ENCODE peak calls at places on chromosomes 5 and 9, in four cellular contexts. O, H, Z and G are unnamed samples.

GRCh38 chr5:8829322-8830029 is 716.4 kb downstream of the SEMA5A start:
- DNase-seq in O (no peak), H (no peak), Z (no peak), G (peak)

GRCh38 chr5:106985174-106985573 is 685.6 kb downstream of the EFNA5 start:
- DNase-seq in O (no peak), H (no peak), Z (no peak), G (no peak)

GRCh38 chr5:110096419-110096818 is 406.7 kb downstream of the MAN2A1 start:
- DNase-seq in O (no peak), H (no peak), Z (no peak), G (no peak)

GRCh38 chr9:133406039-133406438 is 11.8 kb downstream of the REXO4 start:
- DNase-seq in O (no peak), H (no peak), Z (no peak), G (no peak)

GRCh38 chr5:82287625-82288024 is 9.5 kb upstream of the RPS23 start:
- DNase-seq in O (no peak), H (no peak), Z (no peak), G (no peak)

GRCh38 chr5:67377651-67378050 is 181.1 kb upstream of the CD180 start:
- DNase-seq in O (no peak), H (no peak), Z (no peak), G (no peak)

GRCh38 chr9:137269231-137269772 is 8.2 kb upstream of the TOR4A start:
- DNase-seq in O (peak), H (no peak), Z (no peak), G (no peak)

GRCh38 chr9:21709464-21710058 is 92.9 kb upstream of the MTAP start:
- DNase-seq in O (no peak), H (no peak), Z (peak), G (peak)

GRCh38 chr5:31059889-31060288 is 133.6 kb upstream of the CDH6 start:
- DNase-seq in O (no peak), H (no peak), Z (no peak), G (no peak)

GRCh38 chr9:127534931-127535330 is 77.1 kb upstream of the STXBP1 start:
- DNase-seq in O (no peak), H (no peak), Z (no peak), G (no peak)

GRCh38 chr5:154486427-154486866 is 8.4 kb upstream of the HAND1 start:
- DNase-seq in O (no peak), H (no peak), Z (no peak), G (no peak)

GRCh38 chr5:5350101-5350500 is 72.4 kb upstream of the ICE1 start:
- DNase-seq in O (no peak), H (no peak), Z (peak), G (no peak)

GRCh38 chr9:113907282-113907681 is 31.2 kb downstream of the ZNF618 start:
- DNase-seq in O (no peak), H (no peak), Z (no peak), G (no peak)

GRCh38 chr5:180609386-180609785 is 18.1 kb upstream of the SCGB3A1 start:
- DNase-seq in O (no peak), H (no peak), Z (no peak), G (no peak)

GRCh38 chr9:114364528-114365041 is 23.2 kb downstream of the AKNA start:
- DNase-seq in O (no peak), H (no peak), Z (no peak), G (no peak)

GRCh38 chr5:149383399-149383798 is 4.3 kb upstream of the IL17B start:
- DNase-seq in O (no peak), H (no peak), Z (no peak), G (no peak)

GRCh38 chr5:172076783-172077244 is 70.4 kb upstream of the FBXW11 start:
- DNase-seq in O (no peak), H (no peak), Z (no peak), G (peak)

DNA sequence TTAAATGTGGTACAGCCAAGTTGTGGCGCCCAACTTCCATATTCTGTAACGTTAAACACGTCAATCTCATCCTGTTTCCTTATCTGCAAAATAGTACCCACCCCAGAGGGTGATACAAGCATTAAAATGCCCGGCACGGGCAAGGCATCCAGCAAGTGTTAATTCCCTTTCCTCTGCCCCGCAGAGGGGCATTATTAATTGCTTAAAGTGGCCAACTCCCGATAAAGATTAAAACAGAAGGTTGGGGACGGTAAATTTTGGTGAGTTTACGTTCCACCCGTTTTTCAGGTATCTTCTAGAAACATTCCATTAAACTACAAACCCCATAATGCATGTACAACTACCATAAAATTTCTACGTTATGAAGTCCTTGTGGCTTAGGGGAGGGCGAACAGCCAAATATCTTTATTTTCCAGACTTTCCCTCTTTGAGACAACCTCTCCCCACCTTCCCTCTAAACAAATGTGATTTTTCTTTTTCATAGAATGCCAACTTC is 1.3 kb upstream of the GPBP1 start:
- DNase-seq in O (no peak), H (no peak), Z (no peak), G (no peak)
- H3K9ac ChIP-seq in O (peak), H (peak), Z (peak), G (peak)

GRCh38 chr5:142486581-142486980 is 161.8 kb upstream of the SPRY4 start:
- DNase-seq in O (no peak), H (no peak), Z (no peak), G (no peak)
- TF ChIP-seq SUZ12 in O (no peak), H (no peak), Z (no peak), G (no peak)

GRCh38 chr5:124580512-124580911 is 165.9 kb downstream of the ZNF608 start:
- DNase-seq in O (no peak), H (no peak), Z (no peak), G (no peak)

GRCh38 chr5:124583469-124584350 is 162.7 kb downstream of the ZNF608 start:
- DNase-seq in O (peak), H (no peak), Z (peak), G (no peak)

GRCh38 chr5:124584991-124585715 is 161.3 kb downstream of the ZNF608 start:
- DNase-seq in O (no peak), H (no peak), Z (no peak), G (no peak)

GRCh38 chr5:124581866-124582650 is 164.4 kb downstream of the ZNF608 start:
- DNase-seq in O (no peak), H (no peak), Z (no peak), G (no peak)

DNA sequence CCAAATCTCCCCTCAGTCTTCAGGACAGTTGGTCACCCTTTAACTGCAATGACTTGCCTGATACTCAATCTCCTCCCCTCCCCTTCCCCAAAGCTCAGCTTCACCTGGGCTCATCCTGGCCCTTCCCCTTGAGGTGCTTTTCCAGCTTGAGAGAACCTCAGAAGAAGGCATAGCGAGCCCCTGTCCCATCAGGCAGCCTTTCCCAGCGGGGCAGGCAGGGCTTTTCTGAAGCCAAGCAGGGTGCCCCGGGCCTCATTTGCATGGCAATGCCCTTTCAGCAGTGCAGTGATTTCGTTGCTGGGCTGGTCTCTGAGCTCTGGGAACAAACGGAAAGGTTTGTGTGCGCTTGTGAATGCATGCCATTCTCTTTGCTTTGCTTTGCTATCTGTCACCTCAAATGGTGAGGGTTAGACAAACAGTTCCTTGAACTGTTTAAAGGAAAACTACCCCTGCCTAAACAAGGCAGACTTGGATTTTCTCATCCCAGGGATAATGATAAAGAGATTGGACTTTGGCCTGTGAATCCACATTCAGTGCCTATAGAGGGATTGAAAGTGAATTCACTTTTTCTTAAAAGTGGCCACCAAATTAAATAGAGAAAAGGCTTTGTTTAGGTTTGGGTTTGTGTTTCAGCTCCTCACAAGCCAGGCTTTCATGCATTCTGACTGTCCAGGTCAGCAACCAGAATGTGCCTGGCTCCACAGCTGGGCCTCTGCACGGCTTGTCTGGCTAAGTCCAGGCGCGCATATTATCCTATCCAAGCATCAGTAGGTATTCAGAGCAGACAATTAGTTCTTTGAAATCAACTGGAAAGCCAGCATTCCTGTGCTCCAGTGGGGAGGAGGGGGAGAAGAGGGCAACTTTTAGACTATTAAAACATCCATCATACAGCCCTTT is 165.3 kb downstream of the ZNF608 start:
- DNase-seq in O (no peak), H (peak), Z (peak), G (peak)
- TF ChIP-seq YY1 in O (no peak), H (peak), Z (no peak), G (no peak)

GRCh38 chr5:121940741-121941140 is 21.0 kb upstream of the SRFBP1 start:
- DNase-seq in O (no peak), H (no peak), Z (no peak), G (no peak)
- H3K9ac ChIP-seq in O (no peak), H (no peak), Z (no peak), G (no peak)

DNA sequence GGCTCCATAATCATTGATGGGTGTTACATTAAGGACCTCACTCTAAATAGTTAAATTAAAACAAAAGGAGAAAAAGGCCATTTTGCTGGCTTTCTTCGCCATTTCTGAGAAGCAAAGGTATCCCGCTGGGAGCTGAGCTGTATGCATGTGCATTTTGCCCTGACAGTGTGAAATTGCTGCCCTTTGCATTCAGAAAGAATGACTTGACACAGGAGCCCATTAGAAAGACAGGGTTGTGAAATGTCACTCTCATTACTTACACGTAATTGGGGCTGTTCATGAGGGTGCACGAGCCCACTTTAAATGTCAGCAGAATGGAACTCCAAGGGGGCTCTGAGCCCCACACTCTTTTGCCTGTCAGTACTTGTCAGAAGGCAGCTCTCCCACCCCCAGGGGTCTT is 85.0 kb downstream of the SEMA4D start:
- DNase-seq in O (no peak), H (peak), Z (no peak), G (peak)
- TF ChIP-seq SUZ12 in O (no peak), H (no peak), Z (no peak), G (no peak)

DNA sequence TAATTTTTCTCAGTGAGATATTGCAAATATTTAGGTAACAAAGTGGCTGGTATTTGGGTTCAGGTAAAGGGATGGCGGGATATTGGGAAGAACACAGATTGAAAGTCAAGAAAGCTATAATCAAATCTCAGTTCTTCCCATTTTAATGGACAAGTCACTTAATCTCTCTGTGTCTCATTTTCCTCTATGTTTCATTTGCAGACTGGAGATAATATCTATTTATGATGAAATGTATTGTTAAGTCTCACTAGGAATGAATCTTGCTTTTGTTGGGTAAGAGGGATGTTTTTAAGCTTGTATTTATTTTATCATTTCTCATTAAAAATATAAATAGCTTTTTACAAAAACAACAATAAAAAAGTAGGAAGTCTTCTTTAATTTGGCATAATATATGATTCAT is 175.4 kb downstream of the ISL1 start:
- DNase-seq in O (no peak), H (no peak), Z (no peak), G (no peak)
- TF ChIP-seq YY1 in O (no peak), H (no peak), Z (no peak), G (no peak)

DNA sequence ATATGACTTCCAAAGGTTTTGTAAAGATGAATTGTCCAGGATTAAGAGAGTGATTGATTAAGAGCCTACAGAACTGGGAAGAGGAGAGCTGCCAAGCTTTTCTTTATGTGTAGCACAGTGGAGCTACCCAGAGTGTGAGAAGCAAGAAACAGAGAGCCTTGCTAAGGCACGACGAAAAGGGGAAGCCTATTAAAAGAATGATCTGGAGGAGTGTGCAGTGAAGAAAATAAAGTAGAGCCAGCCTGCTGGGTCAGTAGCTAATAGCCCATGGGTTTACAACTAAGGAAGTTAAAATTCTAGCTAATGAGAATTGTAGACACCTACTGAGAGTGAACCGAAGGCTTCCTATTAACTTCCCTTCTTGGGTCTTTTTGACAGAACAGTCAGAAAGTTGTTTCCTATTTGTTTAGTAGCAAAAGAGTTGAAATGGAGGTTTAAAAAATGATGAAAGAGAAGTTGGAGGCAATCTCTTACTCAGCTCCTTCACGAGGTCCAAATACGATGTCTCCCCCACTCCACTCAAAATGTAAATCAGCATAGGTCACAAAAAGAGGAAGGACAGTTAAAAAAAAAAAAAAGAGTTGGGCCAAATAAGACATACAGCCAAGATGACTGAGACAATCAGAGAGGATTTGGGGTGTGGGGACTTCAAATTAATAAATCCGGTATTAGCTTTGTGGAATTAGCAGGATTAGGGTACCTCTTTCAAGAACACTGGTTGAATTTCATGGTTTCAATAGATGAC is 902 bp upstream of the PRR16 start:
- DNase-seq in O (no peak), H (no peak), Z (no peak), G (no peak)
- H3K9ac ChIP-seq in O (no peak), H (no peak), Z (no peak), G (no peak)

DNA sequence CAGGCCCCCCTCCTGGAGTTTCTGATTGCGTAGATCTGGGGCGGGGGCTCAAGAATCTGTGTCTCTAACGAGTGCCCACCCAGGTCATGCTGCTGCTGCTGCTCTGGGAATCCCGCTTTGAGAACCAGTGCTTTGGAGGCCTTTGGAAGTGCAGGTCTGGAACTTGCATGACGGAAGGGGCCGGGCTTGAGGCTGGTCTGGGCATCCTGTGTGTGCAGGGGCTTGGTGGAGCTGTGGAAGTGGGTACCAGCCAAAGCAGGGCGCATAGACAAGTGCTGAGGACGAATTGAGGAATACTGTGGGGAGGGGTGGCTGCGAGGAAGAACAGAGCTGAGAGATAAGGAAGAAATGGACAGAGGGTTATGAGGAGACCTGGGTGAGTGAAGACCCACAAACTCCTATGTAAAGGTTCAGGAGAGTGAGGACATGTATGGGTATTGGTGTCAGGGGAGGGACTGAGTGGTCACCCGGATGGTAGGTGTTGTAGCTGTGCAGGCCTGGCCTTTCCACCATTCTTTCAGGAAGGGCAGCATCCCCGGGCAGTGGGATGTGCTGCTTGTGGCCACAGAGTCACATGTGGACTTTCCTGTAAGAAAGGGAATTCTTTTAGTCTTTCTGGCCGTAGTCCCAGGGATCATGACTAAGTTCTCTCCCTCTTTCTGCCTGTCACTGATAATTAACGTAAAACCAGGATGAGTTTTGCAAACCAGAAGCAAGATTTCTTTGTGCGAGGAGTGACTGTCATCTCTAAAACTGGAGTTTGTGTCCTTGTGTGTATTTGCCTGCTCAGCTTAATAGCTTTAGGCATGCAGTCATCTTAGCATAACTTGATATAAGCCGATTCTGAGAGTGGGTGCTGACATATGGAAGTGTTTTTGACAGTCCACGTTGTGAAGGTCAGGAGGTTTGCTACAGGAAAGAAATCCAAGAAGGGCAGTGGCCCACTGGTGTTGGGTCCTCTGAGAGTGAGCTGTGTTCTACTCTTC is 43.3 kb upstream of the TJP2 start:
- DNase-seq in O (no peak), H (no peak), Z (no peak), G (no peak)
- TF ChIP-seq SUZ12 in O (no peak), H (no peak), Z (no peak), G (no peak)